ENCODE peak calls at places on chromosomes 3 and 15, in four cellular contexts. Y is cardiac fibroblast; T is stimulated activated CD4-positive, alpha-beta T cell treated with anti-CD3 and anti-CD28 coated beads, Interleukin-12 subunit alpha, Interleukin-12 subunit beta, amount 100 ng/mL, for 4 hours; H is amniotic stem cell. E is an unnamed sample.

GRCh38 chr3:77081240-77081661 is 41.4 kb downstream of the ROBO2 start:
- DNase-seq in Y (peak), T (no peak), H (peak), E (no peak)

GRCh38 chr3:166013073-166013679 is 176.0 kb upstream of the BCHE start:
- DNase-seq in Y (peak), T (no peak), H (no peak), E (no peak)

GRCh38 chr3:188641076-188641475 is 487.1 kb downstream of the LPP start:
- DNase-seq in Y (no peak), T (no peak), H (no peak), E (no peak)

GRCh38 chr3:5019411-5020261 is 40.4 kb downstream of the BHLHE40 start:
- DNase-seq in Y (no peak), T (peak), H (no peak), E (peak)

GRCh38 chr3:179244874-179245273 is 6.0 kb downstream of the KCNMB3 start:
- DNase-seq in Y (no peak), T (no peak), H (no peak), E (no peak)

GRCh38 chr3:65279225-65279624 is 591.4 kb upstream of the ADAMTS9 start:
- DNase-seq in Y (no peak), T (no peak), H (no peak), E (no peak)

GRCh38 chr3:172193436-172193835 is 154.1 kb downstream of the FNDC3B start:
- DNase-seq in Y (no peak), T (no peak), H (no peak), E (no peak)

GRCh38 chr3:185842241-185842640 is 17.4 kb upstream of the IGF2BP2 start:
- DNase-seq in Y (no peak), T (no peak), H (no peak), E (no peak)

GRCh38 chr15:77905301-77905920 is 172.1 kb downstream of the TBC1D2B start:
- DNase-seq in Y (no peak), T (no peak), H (no peak), E (no peak)

GRCh38 chr3:94210256-94210655 is 147.4 kb downstream of the NSUN3 start:
- DNase-seq in Y (no peak), T (no peak), H (no peak), E (no peak)

GRCh38 chr3:121063628-121064027 is 155.6 kb downstream of the STXBP5L start:
- DNase-seq in Y (no peak), T (no peak), H (no peak), E (no peak)

GRCh38 chr3:134663646-134664456 is 13.0 kb upstream of the KY start:
- DNase-seq in Y (peak), T (no peak), H (no peak), E (no peak)

GRCh38 chr15:77185242-77185785 is 114.4 kb upstream of the TSPAN3 start:
- DNase-seq in Y (peak), T (no peak), H (no peak), E (no peak)

GRCh38 chr15:50176869-50177268 is 5.1 kb upstream of the SLC27A2 start:
- DNase-seq in Y (no peak), T (no peak), H (no peak), E (no peak)

GRCh38 chr15:69735126-69735525 is 282.5 kb downstream of the RPLP1 start:
- DNase-seq in Y (peak), T (no peak), H (no peak), E (no peak)

GRCh38 chr3:66280304-66280703 is 59.5 kb downstream of the SLC25A26 start:
- DNase-seq in Y (no peak), T (no peak), H (no peak), E (no peak)

GRCh38 chr3:63818282-63819150 is 583 bp upstream of the C3orf49 start:
- DNase-seq in Y (peak), T (peak), H (peak), E (peak)

GRCh38 chr3:106530367-106530766 is 661.6 kb upstream of the CBLB start:
- DNase-seq in Y (no peak), T (no peak), H (no peak), E (no peak)

GRCh38 chr15:58459562-58459961 is 27.8 kb downstream of the LIPC start:
- DNase-seq in Y (no peak), T (no peak), H (no peak), E (no peak)

GRCh38 chr3:49664300-49664699 is 9.9 kb upstream of the APEH start:
- DNase-seq in Y (no peak), T (no peak), H (no peak), E (no peak)

GRCh38 chr15:63909819-63910437 is 76.2 kb upstream of the HERC1 start:
- DNase-seq in Y (peak), T (no peak), H (no peak), E (no peak)

GRCh38 chr3:60579734-60580133 is 671.5 kb downstream of the FHIT start:
- DNase-seq in Y (peak), T (no peak), H (no peak), E (no peak)

GRCh38 chr3:158167737-158168469 is 58.0 kb downstream of the RSRC1 start:
- DNase-seq in Y (peak), T (no peak), H (peak), E (no peak)

GRCh38 chr3:133930341-133930933 is 34.8 kb upstream of the RAB6B start:
- DNase-seq in Y (peak), T (no peak), H (peak), E (no peak)

GRCh38 chr15:79366691-79367090 is 55.8 kb downstream of the TMED3 start:
- DNase-seq in Y (no peak), T (no peak), H (no peak), E (no peak)

GRCh38 chr15:71328453-71328852 is 213.2 kb downstream of the THSD4 start:
- DNase-seq in Y (no peak), T (no peak), H (no peak), E (no peak)

GRCh38 chr15:37028609-37029287 is 71.6 kb downstream of the MEIS2 start:
- DNase-seq in Y (peak), T (no peak), H (no peak), E (no peak)

GRCh38 chr15:41735033-41735432 is 39.3 kb upstream of the MAPKBP1 start:
- DNase-seq in Y (no peak), T (no peak), H (no peak), E (no peak)

GRCh38 chr3:16849240-16849639 is 35.5 kb upstream of the PLCL2 start:
- DNase-seq in Y (peak), T (peak), H (no peak), E (peak)

GRCh38 chr3:107222927-107223326 is 154.3 kb upstream of the CCDC54 start:
- DNase-seq in Y (peak), T (no peak), H (peak), E (no peak)

GRCh38 chr3:112984485-112984884 is 6.3 kb upstream of the GTPBP8 start:
- DNase-seq in Y (peak), T (no peak), H (no peak), E (no peak)

GRCh38 chr15:39922450-39923092 is 2.5 kb upstream of the GPR176 start:
- DNase-seq in Y (no peak), T (no peak), H (no peak), E (no peak)

GRCh38 chr15:91782221-91782620 is 71.3 kb upstream of the SLCO3A1 start:
- DNase-seq in Y (no peak), T (no peak), H (no peak), E (no peak)

GRCh38 chr15:77017761-77018720 is 23.1 kb downstream of the PSTPIP1 start:
- DNase-seq in Y (no peak), T (no peak), H (no peak), E (no peak)

GRCh38 chr3:120772081-120772480 is 29.5 kb downstream of the GTF2E1 start:
- DNase-seq in Y (no peak), T (no peak), H (no peak), E (no peak)

GRCh38 chr15:47514251-47514652 is 203.1 kb upstream of the SEMA6D start:
- DNase-seq in Y (peak), T (no peak), H (peak), E (no peak)

GRCh38 chr15:86373147-86373546 is 293.5 kb downstream of the AGBL1 start:
- DNase-seq in Y (no peak), T (no peak), H (no peak), E (no peak)

GRCh38 chr15:64574220-64574994 is 114.0 kb downstream of the ZNF609 start:
- DNase-seq in Y (peak), T (no peak), H (no peak), E (no peak)

GRCh38 chr3:127368186-127369032 is 80.6 kb upstream of the PRR20G start:
- DNase-seq in Y (no peak), T (no peak), H (no peak), E (no peak)

E was measured in T-cell.